ENCODE peak calls at places on chromosomes 12 and 14, in five cellular contexts. N is PC-3, J is endodermal cell, A is mesothelial cell of epicardium, W is HL-60. O is an unnamed sample.

GRCh38 chr12:111341426-111342065 is 27.3 kb downstream of the PHETA1 start:
- DNase-seq in W (no peak), J (no peak), N (no peak), A (no peak), O (no peak)

GRCh38 chr12:73973486-73973885 is 564.1 kb upstream of the ATXN7L3B start:
- DNase-seq in J (no peak), W (no peak), N (no peak), A (no peak), O (no peak)

GRCh38 chr12:15886372-15887042 is 4.3 kb downstream of the STRAP start:
- DNase-seq in N (peak; percentile 18), W (no peak), J (no peak), A (no peak), O (no peak)

GRCh38 chr12:94925729-94926128 is 77.8 kb downstream of the NDUFA12 start:
- DNase-seq in W (no peak), A (no peak), J (no peak), N (no peak), O (no peak)

GRCh38 chr14:104976198-104977007 is 1.8 kb downstream of the AHNAK2 start:
- DNase-seq in N (peak; percentile 88), J (peak; percentile 92), A (peak; percentile 69), W (peak; percentile 80), O (peak; percentile 93)

GRCh38 chr14:21215130-21215878 is 53.9 kb downstream of the HNRNPC start:
- DNase-seq in J (no peak), N (no peak), A (no peak), W (no peak), O (no peak)

GRCh38 chr12:26954027-26954426 is 15.8 kb downstream of the FGFR1OP2 start:
- DNase-seq in A (no peak), J (no peak), N (no peak), W (peak; percentile 24), O (no peak)

GRCh38 chr14:101780887-101781239 is 19.4 kb downstream of the PPP2R5C start:
- DNase-seq in N (no peak), W (no peak), J (peak; percentile 80), A (no peak), O (no peak)

GRCh38 chr14:20632831-20633771 is 8.4 kb downstream of the OR6S1 start:
- DNase-seq in W (peak; percentile 73), J (peak; percentile 94), A (no peak), N (peak; percentile 91), O (no peak)

GRCh38 chr12:26928661-26929060 is 9.1 kb downstream of the INTS13 start:
- DNase-seq in A (no peak), N (no peak), W (no peak), J (no peak), O (no peak)

GRCh38 chr12:113647048-113647447 is 175.4 kb upstream of the LHX5 start:
- DNase-seq in W (peak; percentile 26), N (no peak), J (peak; percentile 79), A (no peak), O (no peak)

GRCh38 chr14:51328089-51328941 is 88.3 kb downstream of the TMX1 start:
- DNase-seq in A (no peak), J (peak; percentile 54), N (peak; percentile 41), W (no peak), O (no peak)

GRCh38 chr14:79016828-79017505 is 846.8 kb downstream of the NRXN3 start:
- DNase-seq in W (no peak), A (no peak), J (no peak), N (peak; percentile 81), O (no peak)

GRCh38 chr12:41743835-41744234 is 400.8 kb downstream of the GXYLT1 start:
- DNase-seq in J (no peak), A (no peak), N (peak; percentile 57), W (no peak), O (no peak)

GRCh38 chr14:75984674-75985073 is 889 bp upstream of the IFT43 start:
- DNase-seq in W (no peak), N (peak; percentile 23), A (no peak), J (no peak), O (no peak)

GRCh38 chr14:71142375-71143038 is 235.2 kb downstream of the PCNX1 start:
- DNase-seq in N (peak; percentile 96), W (peak; percentile 81), A (no peak), J (no peak), O (no peak)

GRCh38 chr12:16034136-16034817 is 123.1 kb downstream of the DERA start:
- DNase-seq in W (no peak), N (no peak), J (no peak), A (no peak), O (no peak)

GRCh38 chr12:41907550-41907949 is 237.1 kb downstream of the GXYLT1 start:
- DNase-seq in W (no peak), A (no peak), N (no peak), J (no peak), O (no peak)

GRCh38 chr12:11482955-11483354 is 87.6 kb upstream of the PRB2 start:
- DNase-seq in W (no peak), N (peak; percentile 59), A (no peak), J (no peak), O (no peak)

GRCh38 chr12:12999276-12999958 is 648 bp downstream of the HEBP1 start:
- DNase-seq in J (no peak), N (peak; percentile 3), A (peak; percentile 27), W (no peak), O (no peak)

GRCh38 chr12:65592416-65592815 is 231.9 kb upstream of the HMGA2 start:
- DNase-seq in J (no peak), W (no peak), N (no peak), A (no peak), O (no peak)

GRCh38 chr12:81558031-81558430 is 201.1 kb downstream of the PPFIA2 start:
- DNase-seq in A (no peak), N (no peak), J (no peak), W (no peak), O (no peak)

GRCh38 chr12:47900480-47901129 is 4.2 kb downstream of the VDR start:
- DNase-seq in A (no peak), J (peak; percentile 88), N (peak; percentile 74), W (peak; percentile 71), O (no peak)

GRCh38 chr14:67335781-67336180 is 23.8 kb downstream of the ATP6V1D start:
- DNase-seq in W (no peak), A (no peak), N (peak; percentile 60), J (peak; percentile 59), O (no peak)

GRCh38 chr12:107568718-107569117 is 116.9 kb upstream of the PWP1 start:
- DNase-seq in J (no peak), W (no peak), A (no peak), N (peak; percentile 43), O (no peak)

GRCh38 chr14:75522224-75522764 is at the start of gene BATF:
- DNase-seq in J (no peak), N (no peak), W (peak; percentile 64), A (no peak), O (no peak)

GRCh38 chr12:116882742-116883141 is 1.5 kb upstream of the HRK start:
- DNase-seq in W (no peak), J (peak; percentile 61), A (no peak), N (peak; percentile 70), O (no peak)

DNA sequence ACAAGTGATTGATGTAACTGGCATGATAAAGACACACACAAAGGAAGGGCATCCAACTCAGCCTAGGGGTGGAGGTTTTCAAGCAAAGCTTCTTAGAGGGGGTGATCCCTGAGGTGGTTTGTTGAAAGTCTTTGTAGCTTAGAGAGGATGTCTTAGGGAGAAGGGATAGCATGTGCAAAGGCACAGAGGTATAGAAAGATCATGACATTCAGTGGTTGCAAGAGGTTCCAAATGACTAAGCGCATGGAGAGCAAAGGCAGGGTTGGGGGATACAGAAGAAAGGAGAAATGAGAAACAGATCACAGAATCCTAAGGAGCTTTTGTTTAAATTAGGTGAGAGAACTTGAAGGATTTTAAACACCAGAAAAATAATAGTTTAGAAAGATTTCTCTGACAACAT is 5.2 kb upstream of the CCT2 start:
- DNase-seq in A (no peak), W (no peak), J (no peak), N (no peak), O (no peak)
- TF ChIP-seq CTCF in A (no peak), W (no peak), J (no peak), N (no peak), O (no peak)

GRCh38 chr12:58893421-58893986 is 26.8 kb downstream of the LRIG3 start:
- DNase-seq in J (no peak), N (peak; percentile 76), A (no peak), W (no peak), O (no peak)
- TF ChIP-seq CTCF in J (no peak), N (no peak), A (no peak), W (no peak), O (no peak)

GRCh38 chr14:53608369-53608768 is 348.3 kb downstream of the BMP4 start:
- DNase-seq in A (no peak), J (no peak), N (peak; percentile 88), W (no peak), O (no peak)

GRCh38 chr14:53615254-53615653 is 341.4 kb downstream of the BMP4 start:
- DNase-seq in W (no peak), J (no peak), N (no peak), A (no peak), O (no peak)

GRCh38 chr14:53610947-53611346 is 345.7 kb downstream of the BMP4 start:
- DNase-seq in N (no peak), A (no peak), W (no peak), J (no peak), O (no peak)

GRCh38 chr14:53609009-53609408 is 347.6 kb downstream of the BMP4 start:
- DNase-seq in A (no peak), N (no peak), J (no peak), W (no peak), O (no peak)

GRCh38 chr14:53613404-53614253 is 343.0 kb downstream of the BMP4 start:
- DNase-seq in A (no peak), N (peak; percentile 92), J (peak; percentile 76), W (no peak), O (no peak)
- TF ChIP-seq CTCF in A (no peak), N (peak; percentile 40), J (peak; percentile 12), W (no peak), O (no peak)

DNA sequence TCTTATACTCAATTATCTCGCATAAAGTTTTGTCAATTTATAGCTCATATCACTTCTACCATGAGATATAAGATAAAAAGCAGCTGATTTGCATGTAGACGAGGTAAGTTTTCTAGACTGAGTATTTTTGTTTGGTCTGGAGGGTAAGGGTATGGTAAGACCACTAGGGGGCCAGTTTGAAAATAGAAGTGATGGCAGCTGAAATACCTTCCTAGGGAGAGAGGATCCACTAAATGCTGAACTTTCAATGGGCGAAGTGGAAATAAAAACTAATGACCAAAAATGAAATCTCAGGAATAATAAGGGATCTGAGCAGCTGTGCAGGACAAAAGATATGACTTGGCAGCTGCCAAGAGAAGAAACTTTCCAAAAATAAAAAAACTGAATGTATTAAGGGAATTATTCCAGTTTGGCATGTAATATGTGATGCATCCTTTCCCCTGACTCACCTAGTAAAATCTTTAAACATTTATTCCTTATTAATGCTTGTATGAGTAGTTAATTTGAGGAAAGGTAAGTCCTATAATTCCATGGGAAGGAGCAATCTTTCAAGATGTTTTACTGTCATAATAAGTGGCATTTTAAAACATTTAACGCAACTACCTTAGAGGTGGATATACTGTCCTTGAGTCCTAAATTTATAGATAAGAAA is 754.5 kb downstream of the C12orf50 start:
- DNase-seq in W (no peak), A (no peak), J (no peak), N (peak; percentile 50), O (no peak)
- TF ChIP-seq CTCF in W (peak; percentile 1), A (peak; percentile 59), J (peak; percentile 86), N (peak; percentile 80), O (peak; percentile 72)